ENCODE peak calls at places on chromosomes 6 and 20, in ten cellular contexts. F is brain microvascular endothelial cell; A is NCI-H187 treated with DMSO at 0.1 percent for 48 hours; R is pons; C is NCI-H1694; X is stimulated activated CD8-positive, alpha-beta memory T cell treated with anti-CD3 and anti-CD28 coated beads, Interleukin-7, amount 100 ng/mL, for 48 hours; U is cardiac muscle cell; Z is memory B cell; B is COR-L47; V is activated T-helper 9 cell treated with anti-CD3 and anti-CD28 coated beads, Interleukin-2, amount 50 U/mL, for 16 hours. Q is an unnamed sample.

GRCh38 chr6:7053125-7053784 is 54.5 kb upstream of the RREB1 start:
- DNase-seq in C (no peak), X (no peak), R (peak; percentile 36), A (no peak), U (no peak), Z (no peak), B (no peak), F (no peak), V (no peak), Q (no peak)

GRCh38 chr20:22584922-22585785 is 782 bp upstream of the FOXA2 start:
- DNase-seq in A (no peak), C (no peak), U (peak; percentile 18), F (no peak), X (no peak), Z (no peak), R (no peak), B (peak; percentile 73), V (no peak), Q (peak; percentile 69)

GRCh38 chr20:25062841-25063240 is 4.9 kb upstream of the ACSS1 start:
- DNase-seq in A (no peak), X (no peak), U (no peak), F (no peak), V (no peak), C (no peak), Z (no peak), R (no peak), B (no peak), Q (no peak)

GRCh38 chr6:165774903-165775608 is 112.0 kb upstream of the PDE10A start:
- DNase-seq in Z (no peak), B (peak; percentile 2), X (no peak), C (no peak), A (no peak), R (no peak), U (peak; percentile 66), F (peak; percentile 20), V (no peak), Q (no peak)

GRCh38 chr6:29680416-29680815 is 536 bp downstream of the ZFP57 start:
- DNase-seq in A (no peak), B (no peak), C (no peak), U (no peak), Z (no peak), R (no peak), F (no peak), X (no peak), V (no peak), Q (no peak)

GRCh38 chr6:33987531-33988021 is 158.3 kb downstream of the GRM4 start:
- DNase-seq in F (no peak), B (peak; percentile 85), A (no peak), V (no peak), Z (no peak), R (no peak), U (no peak), C (no peak), X (no peak), Q (no peak)

GRCh38 chr6:89443658-89444057 is 10.7 kb downstream of the ANKRD6 start:
- DNase-seq in R (no peak), F (no peak), Z (no peak), C (no peak), X (no peak), V (no peak), U (no peak), A (no peak), B (no peak), Q (no peak)

GRCh38 chr6:110233769-110234374 is 53.6 kb downstream of the CDC40 start:
- DNase-seq in C (no peak), B (no peak), Z (no peak), U (peak; percentile 53), A (no peak), F (no peak), V (no peak), R (peak; percentile 32), X (no peak), Q (no peak)

GRCh38 chr6:148857817-148858390 is 111.1 kb downstream of the UST start:
- DNase-seq in F (peak; percentile 24), B (no peak), A (no peak), U (no peak), V (no peak), Z (no peak), R (no peak), C (no peak), X (no peak), Q (no peak)

Q was measured in HuH-7.